ENCODE peak calls at places on chromosome 16, in seven cellular contexts. One of them, this sample, is unnamed.

GRCh38 chr16:78993342-78993741 is 607.2 kb downstream of the MAF start:
- DNase-seq in activated T-cell treated with anti-CD3 and anti-CD28 coated beads for 24 hours: no peak
- DNase-seq in T47D: no peak
- DNase-seq in stimulated activated CD4-positive, alpha-beta T cell treated with anti-CD3 and anti-CD28 coated beads, TNF-alpha, amount 100 ng/mL, for 1 hour: no peak
- DNase-seq in iPS DF 19.7: no peak
- DNase-seq in stimulated activated CD8-positive, alpha-beta memory T cell treated with anti-CD3 and anti-CD28 coated beads, Interleukin-2, amount 100 ng/mL, for 1 hour: no peak
- DNase-seq in naive B cell: no peak
- DNase-seq in this sample: no peak

GRCh38 chr16:48041861-48042435 is 113.8 kb downstream of the ABCC12 start:
- DNase-seq in iPS DF 19.7: no peak
- DNase-seq in activated T-cell treated with anti-CD3 and anti-CD28 coated beads for 24 hours: no peak
- DNase-seq in stimulated activated CD4-positive, alpha-beta T cell treated with anti-CD3 and anti-CD28 coated beads, TNF-alpha, amount 100 ng/mL, for 1 hour: no peak
- DNase-seq in T47D: no peak
- DNase-seq in naive B cell: no peak
- DNase-seq in stimulated activated CD8-positive, alpha-beta memory T cell treated with anti-CD3 and anti-CD28 coated beads, Interleukin-2, amount 100 ng/mL, for 1 hour: no peak
- DNase-seq in this sample: no peak

GRCh38 chr16:13767215-13767614 is 152.7 kb upstream of the ERCC4 start:
- DNase-seq in stimulated activated CD4-positive, alpha-beta T cell treated with anti-CD3 and anti-CD28 coated beads, TNF-alpha, amount 100 ng/mL, for 1 hour: no peak
- DNase-seq in stimulated activated CD8-positive, alpha-beta memory T cell treated with anti-CD3 and anti-CD28 coated beads, Interleukin-2, amount 100 ng/mL, for 1 hour: no peak
- DNase-seq in T47D: no peak
- DNase-seq in naive B cell: no peak
- DNase-seq in iPS DF 19.7: no peak
- DNase-seq in activated T-cell treated with anti-CD3 and anti-CD28 coated beads for 24 hours: no peak
- DNase-seq in this sample: no peak

GRCh38 chr16:56789360-56789759 is 59.4 kb downstream of the NUP93 start:
- DNase-seq in naive B cell: no peak
- DNase-seq in activated T-cell treated with anti-CD3 and anti-CD28 coated beads for 24 hours: peak; percentile 8
- DNase-seq in stimulated activated CD8-positive, alpha-beta memory T cell treated with anti-CD3 and anti-CD28 coated beads, Interleukin-2, amount 100 ng/mL, for 1 hour: no peak
- DNase-seq in T47D: no peak
- DNase-seq in stimulated activated CD4-positive, alpha-beta T cell treated with anti-CD3 and anti-CD28 coated beads, TNF-alpha, amount 100 ng/mL, for 1 hour: no peak
- DNase-seq in iPS DF 19.7: no peak
- DNase-seq in this sample: peak; percentile 11

GRCh38 chr16:3846595-3847091 is 33.9 kb downstream of the CREBBP start:
- DNase-seq in activated T-cell treated with anti-CD3 and anti-CD28 coated beads for 24 hours: no peak
- DNase-seq in naive B cell: no peak
- DNase-seq in T47D: no peak
- DNase-seq in stimulated activated CD8-positive, alpha-beta memory T cell treated with anti-CD3 and anti-CD28 coated beads, Interleukin-2, amount 100 ng/mL, for 1 hour: no peak
- DNase-seq in iPS DF 19.7: no peak
- DNase-seq in stimulated activated CD4-positive, alpha-beta T cell treated with anti-CD3 and anti-CD28 coated beads, TNF-alpha, amount 100 ng/mL, for 1 hour: no peak
- DNase-seq in this sample: no peak

GRCh38 chr16:71432906-71433305 is 8.9 kb downstream of the TLE7 start:
- DNase-seq in iPS DF 19.7: no peak
- DNase-seq in T47D: no peak
- DNase-seq in stimulated activated CD4-positive, alpha-beta T cell treated with anti-CD3 and anti-CD28 coated beads, TNF-alpha, amount 100 ng/mL, for 1 hour: no peak
- DNase-seq in naive B cell: no peak
- DNase-seq in stimulated activated CD8-positive, alpha-beta memory T cell treated with anti-CD3 and anti-CD28 coated beads, Interleukin-2, amount 100 ng/mL, for 1 hour: no peak
- DNase-seq in activated T-cell treated with anti-CD3 and anti-CD28 coated beads for 24 hours: no peak
- DNase-seq in this sample: no peak

GRCh38 chr16:25613931-25614330 is 77.8 kb upstream of the HS3ST4 start:
- DNase-seq in stimulated activated CD4-positive, alpha-beta T cell treated with anti-CD3 and anti-CD28 coated beads, TNF-alpha, amount 100 ng/mL, for 1 hour: no peak
- DNase-seq in activated T-cell treated with anti-CD3 and anti-CD28 coated beads for 24 hours: no peak
- DNase-seq in iPS DF 19.7: no peak
- DNase-seq in stimulated activated CD8-positive, alpha-beta memory T cell treated with anti-CD3 and anti-CD28 coated beads, Interleukin-2, amount 100 ng/mL, for 1 hour: no peak
- DNase-seq in T47D: no peak
- DNase-seq in naive B cell: no peak
- DNase-seq in this sample: no peak

GRCh38 chr16:3175157-3176153 is 12.5 kb upstream of the OR1F1 start:
- DNase-seq in activated T-cell treated with anti-CD3 and anti-CD28 coated beads for 24 hours: peak; percentile 57
- DNase-seq in stimulated activated CD8-positive, alpha-beta memory T cell treated with anti-CD3 and anti-CD28 coated beads, Interleukin-2, amount 100 ng/mL, for 1 hour: no peak
- DNase-seq in naive B cell: no peak
- DNase-seq in T47D: no peak
- DNase-seq in stimulated activated CD4-positive, alpha-beta T cell treated with anti-CD3 and anti-CD28 coated beads, TNF-alpha, amount 100 ng/mL, for 1 hour: no peak
- DNase-seq in iPS DF 19.7: no peak
- DNase-seq in this sample: peak; percentile 76

GRCh38 chr16:53614346-53614745 is 89.3 kb downstream of the RPGRIP1L start:
- DNase-seq in naive B cell: no peak
- DNase-seq in T47D: no peak
- DNase-seq in stimulated activated CD4-positive, alpha-beta T cell treated with anti-CD3 and anti-CD28 coated beads, TNF-alpha, amount 100 ng/mL, for 1 hour: no peak
- DNase-seq in stimulated activated CD8-positive, alpha-beta memory T cell treated with anti-CD3 and anti-CD28 coated beads, Interleukin-2, amount 100 ng/mL, for 1 hour: no peak
- DNase-seq in activated T-cell treated with anti-CD3 and anti-CD28 coated beads for 24 hours: no peak
- DNase-seq in iPS DF 19.7: no peak
- DNase-seq in this sample: no peak

GRCh38 chr16:4370570-4371480 is 823 bp upstream of the VASN start:
- DNase-seq in stimulated activated CD4-positive, alpha-beta T cell treated with anti-CD3 and anti-CD28 coated beads, TNF-alpha, amount 100 ng/mL, for 1 hour: no peak
- DNase-seq in naive B cell: no peak
- DNase-seq in T47D: no peak
- DNase-seq in iPS DF 19.7: no peak
- DNase-seq in activated T-cell treated with anti-CD3 and anti-CD28 coated beads for 24 hours: no peak
- DNase-seq in stimulated activated CD8-positive, alpha-beta memory T cell treated with anti-CD3 and anti-CD28 coated beads, Interleukin-2, amount 100 ng/mL, for 1 hour: no peak
- DNase-seq in this sample: no peak

GRCh38 chr16:10945065-10945787 is 862 bp downstream of the CLEC16A start:
- DNase-seq in stimulated activated CD8-positive, alpha-beta memory T cell treated with anti-CD3 and anti-CD28 coated beads, Interleukin-2, amount 100 ng/mL, for 1 hour: no peak
- DNase-seq in T47D: no peak
- DNase-seq in stimulated activated CD4-positive, alpha-beta T cell treated with anti-CD3 and anti-CD28 coated beads, TNF-alpha, amount 100 ng/mL, for 1 hour: no peak
- DNase-seq in activated T-cell treated with anti-CD3 and anti-CD28 coated beads for 24 hours: no peak
- DNase-seq in iPS DF 19.7: no peak
- DNase-seq in naive B cell: no peak
- DNase-seq in this sample: no peak

GRCh38 chr16:30951785-30952184 is 2.9 kb downstream of the ORAI3 start:
- DNase-seq in naive B cell: no peak
- DNase-seq in stimulated activated CD4-positive, alpha-beta T cell treated with anti-CD3 and anti-CD28 coated beads, TNF-alpha, amount 100 ng/mL, for 1 hour: no peak
- DNase-seq in iPS DF 19.7: no peak
- DNase-seq in stimulated activated CD8-positive, alpha-beta memory T cell treated with anti-CD3 and anti-CD28 coated beads, Interleukin-2, amount 100 ng/mL, for 1 hour: no peak
- DNase-seq in activated T-cell treated with anti-CD3 and anti-CD28 coated beads for 24 hours: no peak
- DNase-seq in T47D: no peak
- DNase-seq in this sample: no peak

GRCh38 chr16:58503863-58504688 is 4.1 kb downstream of the NDRG4 start:
- DNase-seq in stimulated activated CD8-positive, alpha-beta memory T cell treated with anti-CD3 and anti-CD28 coated beads, Interleukin-2, amount 100 ng/mL, for 1 hour: no peak
- DNase-seq in iPS DF 19.7: no peak
- DNase-seq in T47D: no peak
- DNase-seq in naive B cell: no peak
- DNase-seq in activated T-cell treated with anti-CD3 and anti-CD28 coated beads for 24 hours: no peak
- DNase-seq in stimulated activated CD4-positive, alpha-beta T cell treated with anti-CD3 and anti-CD28 coated beads, TNF-alpha, amount 100 ng/mL, for 1 hour: no peak
- DNase-seq in this sample: no peak

GRCh38 chr16:1444730-1445517 is 568 bp upstream of the CCDC154 start:
- DNase-seq in T47D: no peak
- DNase-seq in activated T-cell treated with anti-CD3 and anti-CD28 coated beads for 24 hours: no peak
- DNase-seq in naive B cell: no peak
- DNase-seq in stimulated activated CD4-positive, alpha-beta T cell treated with anti-CD3 and anti-CD28 coated beads, TNF-alpha, amount 100 ng/mL, for 1 hour: no peak
- DNase-seq in iPS DF 19.7: no peak
- DNase-seq in stimulated activated CD8-positive, alpha-beta memory T cell treated with anti-CD3 and anti-CD28 coated beads, Interleukin-2, amount 100 ng/mL, for 1 hour: no peak
- DNase-seq in this sample: no peak

GRCh38 chr16:65754799-65755691 is 611.4 kb upstream of the CDH5 start:
- DNase-seq in stimulated activated CD4-positive, alpha-beta T cell treated with anti-CD3 and anti-CD28 coated beads, TNF-alpha, amount 100 ng/mL, for 1 hour: no peak
- DNase-seq in activated T-cell treated with anti-CD3 and anti-CD28 coated beads for 24 hours: no peak
- DNase-seq in naive B cell: no peak
- DNase-seq in stimulated activated CD8-positive, alpha-beta memory T cell treated with anti-CD3 and anti-CD28 coated beads, Interleukin-2, amount 100 ng/mL, for 1 hour: no peak
- DNase-seq in iPS DF 19.7: no peak
- DNase-seq in T47D: no peak
- DNase-seq in this sample: no peak

GRCh38 chr16:2090481-2090797 is 42.7 kb downstream of the TSC2 start:
- DNase-seq in naive B cell: no peak
- DNase-seq in T47D: no peak
- DNase-seq in activated T-cell treated with anti-CD3 and anti-CD28 coated beads for 24 hours: no peak
- DNase-seq in stimulated activated CD8-positive, alpha-beta memory T cell treated with anti-CD3 and anti-CD28 coated beads, Interleukin-2, amount 100 ng/mL, for 1 hour: no peak
- DNase-seq in stimulated activated CD4-positive, alpha-beta T cell treated with anti-CD3 and anti-CD28 coated beads, TNF-alpha, amount 100 ng/mL, for 1 hour: no peak
- DNase-seq in iPS DF 19.7: no peak
- DNase-seq in this sample: no peak

GRCh38 chr16:705748-706188 is at the start of gene FBXL16:
- DNase-seq in activated T-cell treated with anti-CD3 and anti-CD28 coated beads for 24 hours: no peak
- DNase-seq in T47D: peak; percentile 94
- DNase-seq in naive B cell: no peak
- DNase-seq in iPS DF 19.7: no peak
- DNase-seq in stimulated activated CD8-positive, alpha-beta memory T cell treated with anti-CD3 and anti-CD28 coated beads, Interleukin-2, amount 100 ng/mL, for 1 hour: no peak
- DNase-seq in stimulated activated CD4-positive, alpha-beta T cell treated with anti-CD3 and anti-CD28 coated beads, TNF-alpha, amount 100 ng/mL, for 1 hour: no peak
- DNase-seq in this sample: no peak

GRCh38 chr16:86242244-86243122 is 267.8 kb upstream of the FOXF1 start:
- DNase-seq in T47D: no peak
- DNase-seq in iPS DF 19.7: no peak
- DNase-seq in naive B cell: no peak
- DNase-seq in stimulated activated CD8-positive, alpha-beta memory T cell treated with anti-CD3 and anti-CD28 coated beads, Interleukin-2, amount 100 ng/mL, for 1 hour: no peak
- DNase-seq in stimulated activated CD4-positive, alpha-beta T cell treated with anti-CD3 and anti-CD28 coated beads, TNF-alpha, amount 100 ng/mL, for 1 hour: no peak
- DNase-seq in activated T-cell treated with anti-CD3 and anti-CD28 coated beads for 24 hours: no peak
- DNase-seq in this sample: no peak

GRCh38 chr16:1991588-1992474 is 2.1 kb downstream of the SYNGR3 start:
- DNase-seq in stimulated activated CD4-positive, alpha-beta T cell treated with anti-CD3 and anti-CD28 coated beads, TNF-alpha, amount 100 ng/mL, for 1 hour: peak; percentile 96
- DNase-seq in naive B cell: peak; percentile 90
- DNase-seq in stimulated activated CD8-positive, alpha-beta memory T cell treated with anti-CD3 and anti-CD28 coated beads, Interleukin-2, amount 100 ng/mL, for 1 hour: peak; percentile 95
- DNase-seq in T47D: peak; percentile 85
- DNase-seq in iPS DF 19.7: no peak
- DNase-seq in activated T-cell treated with anti-CD3 and anti-CD28 coated beads for 24 hours: peak; percentile 93
- DNase-seq in this sample: peak; percentile 96

GRCh38 chr16:25478476-25478875 is 213.3 kb upstream of the HS3ST4 start:
- DNase-seq in stimulated activated CD4-positive, alpha-beta T cell treated with anti-CD3 and anti-CD28 coated beads, TNF-alpha, amount 100 ng/mL, for 1 hour: no peak
- DNase-seq in stimulated activated CD8-positive, alpha-beta memory T cell treated with anti-CD3 and anti-CD28 coated beads, Interleukin-2, amount 100 ng/mL, for 1 hour: no peak
- DNase-seq in activated T-cell treated with anti-CD3 and anti-CD28 coated beads for 24 hours: no peak
- DNase-seq in iPS DF 19.7: no peak
- DNase-seq in T47D: no peak
- DNase-seq in naive B cell: no peak
- DNase-seq in this sample: no peak

GRCh38 chr16:84795338-84796053 is 24.3 kb upstream of the CRISPLD2 start:
- DNase-seq in stimulated activated CD4-positive, alpha-beta T cell treated with anti-CD3 and anti-CD28 coated beads, TNF-alpha, amount 100 ng/mL, for 1 hour: no peak
- DNase-seq in naive B cell: no peak
- DNase-seq in stimulated activated CD8-positive, alpha-beta memory T cell treated with anti-CD3 and anti-CD28 coated beads, Interleukin-2, amount 100 ng/mL, for 1 hour: no peak
- DNase-seq in iPS DF 19.7: no peak
- DNase-seq in T47D: no peak
- DNase-seq in activated T-cell treated with anti-CD3 and anti-CD28 coated beads for 24 hours: no peak
- DNase-seq in this sample: no peak

GRCh38 chr16:48426244-48427135 is 41.3 kb upstream of the SIAH1 start:
- DNase-seq in stimulated activated CD8-positive, alpha-beta memory T cell treated with anti-CD3 and anti-CD28 coated beads, Interleukin-2, amount 100 ng/mL, for 1 hour: no peak
- DNase-seq in activated T-cell treated with anti-CD3 and anti-CD28 coated beads for 24 hours: no peak
- DNase-seq in iPS DF 19.7: no peak
- DNase-seq in naive B cell: no peak
- DNase-seq in stimulated activated CD4-positive, alpha-beta T cell treated with anti-CD3 and anti-CD28 coated beads, TNF-alpha, amount 100 ng/mL, for 1 hour: no peak
- DNase-seq in T47D: no peak
- DNase-seq in this sample: no peak

GRCh38 chr16:2424061-2425007 is 4.9 kb upstream of the CCNF start:
- DNase-seq in T47D: no peak
- DNase-seq in iPS DF 19.7: no peak
- DNase-seq in stimulated activated CD4-positive, alpha-beta T cell treated with anti-CD3 and anti-CD28 coated beads, TNF-alpha, amount 100 ng/mL, for 1 hour: no peak
- DNase-seq in activated T-cell treated with anti-CD3 and anti-CD28 coated beads for 24 hours: no peak
- DNase-seq in stimulated activated CD8-positive, alpha-beta memory T cell treated with anti-CD3 and anti-CD28 coated beads, Interleukin-2, amount 100 ng/mL, for 1 hour: no peak
- DNase-seq in naive B cell: no peak
- DNase-seq in this sample: no peak

GRCh38 chr16:66517586-66518263 is 32.2 kb downstream of the TK2 start:
- DNase-seq in stimulated activated CD4-positive, alpha-beta T cell treated with anti-CD3 and anti-CD28 coated beads, TNF-alpha, amount 100 ng/mL, for 1 hour: no peak
- DNase-seq in iPS DF 19.7: no peak
- DNase-seq in naive B cell: no peak
- DNase-seq in activated T-cell treated with anti-CD3 and anti-CD28 coated beads for 24 hours: no peak
- DNase-seq in stimulated activated CD8-positive, alpha-beta memory T cell treated with anti-CD3 and anti-CD28 coated beads, Interleukin-2, amount 100 ng/mL, for 1 hour: no peak
- DNase-seq in T47D: no peak
- DNase-seq in this sample: no peak

GRCh38 chr16:81266680-81267095 is 28.2 kb downstream of the BCO1 start:
- DNase-seq in stimulated activated CD8-positive, alpha-beta memory T cell treated with anti-CD3 and anti-CD28 coated beads, Interleukin-2, amount 100 ng/mL, for 1 hour: no peak
- DNase-seq in activated T-cell treated with anti-CD3 and anti-CD28 coated beads for 24 hours: no peak
- DNase-seq in iPS DF 19.7: no peak
- DNase-seq in T47D: no peak
- DNase-seq in stimulated activated CD4-positive, alpha-beta T cell treated with anti-CD3 and anti-CD28 coated beads, TNF-alpha, amount 100 ng/mL, for 1 hour: no peak
- DNase-seq in naive B cell: no peak
- DNase-seq in this sample: peak; percentile 31